ENCODE peak calls at places on chromosomes 6 and 20, in five cellular contexts. One of them, this sample, is unnamed.

GRCh38 chr20:53990768-53991472 is 79.5 kb downstream of the BCAS1 start:
- DNase-seq in H1: no peak
- DNase-seq in A673: no peak
- DNase-seq in esophagus squamous epithelium: no peak
- DNase-seq in CD8-positive, alpha-beta memory T cell: no peak
- DNase-seq in this sample: no peak

GRCh38 chr6:79313254-79313653 is 78.8 kb upstream of the HMGN3 start:
- DNase-seq in A673: no peak
- DNase-seq in H1: no peak
- DNase-seq in CD8-positive, alpha-beta memory T cell: no peak
- DNase-seq in esophagus squamous epithelium: no peak
- DNase-seq in this sample: no peak

GRCh38 chr6:1190361-1190760 is 121.5 kb upstream of the FOXQ1 start:
- DNase-seq in H1: no peak
- DNase-seq in CD8-positive, alpha-beta memory T cell: no peak
- DNase-seq in A673: peak; percentile 35
- DNase-seq in esophagus squamous epithelium: no peak
- DNase-seq in this sample: no peak

GRCh38 chr6:23045280-23045679 is 475.9 kb downstream of the HDGFL1 start:
- DNase-seq in H1: no peak
- DNase-seq in esophagus squamous epithelium: no peak
- DNase-seq in A673: no peak
- DNase-seq in CD8-positive, alpha-beta memory T cell: no peak
- DNase-seq in this sample: no peak

GRCh38 chr6:22062807-22063408 is 233.9 kb downstream of the PRL start:
- DNase-seq in H1: no peak
- DNase-seq in CD8-positive, alpha-beta memory T cell: no peak
- DNase-seq in esophagus squamous epithelium: no peak
- DNase-seq in A673: no peak
- DNase-seq in this sample: no peak

GRCh38 chr6:81572020-81572419 is 180.5 kb downstream of the TENT5A start:
- DNase-seq in A673: no peak
- DNase-seq in CD8-positive, alpha-beta memory T cell: no peak
- DNase-seq in esophagus squamous epithelium: no peak
- DNase-seq in H1: no peak
- DNase-seq in this sample: no peak

GRCh38 chr6:16097382-16098171 is 31.3 kb upstream of the MYLIP start:
- DNase-seq in esophagus squamous epithelium: no peak
- DNase-seq in CD8-positive, alpha-beta memory T cell: no peak
- DNase-seq in H1: no peak
- DNase-seq in A673: no peak
- DNase-seq in this sample: no peak

GRCh38 chr6:25359891-25360290 is 80.7 kb downstream of the CARMIL1 start:
- DNase-seq in H1: no peak
- DNase-seq in CD8-positive, alpha-beta memory T cell: no peak
- DNase-seq in esophagus squamous epithelium: no peak
- DNase-seq in A673: no peak
- DNase-seq in this sample: no peak

GRCh38 chr20:23643665-23644064 is 5.9 kb upstream of the CST3 start:
- DNase-seq in A673: no peak
- DNase-seq in esophagus squamous epithelium: no peak
- DNase-seq in H1: no peak
- DNase-seq in CD8-positive, alpha-beta memory T cell: no peak
- DNase-seq in this sample: no peak

GRCh38 chr6:166618251-166618650 is 8.8 kb downstream of the RPS6KA2 start:
- DNase-seq in esophagus squamous epithelium: no peak
- DNase-seq in CD8-positive, alpha-beta memory T cell: no peak
- DNase-seq in H1: no peak
- DNase-seq in A673: no peak
- DNase-seq in this sample: no peak

GRCh38 chr6:165782124-165782523 is 119.1 kb upstream of the PDE10A start:
- DNase-seq in esophagus squamous epithelium: no peak
- DNase-seq in A673: no peak
- DNase-seq in H1: no peak
- DNase-seq in CD8-positive, alpha-beta memory T cell: no peak
- DNase-seq in this sample: no peak

GRCh38 chr6:36460916-36461315 is 18.1 kb downstream of the KCTD20 start:
- DNase-seq in A673: no peak
- DNase-seq in H1: no peak
- DNase-seq in esophagus squamous epithelium: no peak
- DNase-seq in CD8-positive, alpha-beta memory T cell: no peak
- DNase-seq in this sample: no peak

GRCh38 chr20:48401359-48401758 is 426.4 kb downstream of the PREX1 start:
- DNase-seq in H1: no peak
- DNase-seq in A673: no peak
- DNase-seq in esophagus squamous epithelium: no peak
- DNase-seq in CD8-positive, alpha-beta memory T cell: no peak
- DNase-seq in this sample: no peak

GRCh38 chr20:2005831-2006426 is 12.1 kb upstream of the PDYN start:
- DNase-seq in esophagus squamous epithelium: no peak
- DNase-seq in CD8-positive, alpha-beta memory T cell: peak; percentile 16
- DNase-seq in A673: peak; percentile 76
- DNase-seq in H1: peak; percentile 94
- DNase-seq in this sample: peak; percentile 50

GRCh38 chr6:41541364-41541763 is 4.8 kb upstream of the FOXP4 start:
- DNase-seq in A673: no peak
- DNase-seq in H1: no peak
- DNase-seq in esophagus squamous epithelium: no peak
- DNase-seq in CD8-positive, alpha-beta memory T cell: no peak
- DNase-seq in this sample: no peak

GRCh38 chr6:132228894-132229293 is 172.4 kb downstream of the MOXD1 start:
- DNase-seq in H1: no peak
- DNase-seq in esophagus squamous epithelium: no peak
- DNase-seq in A673: no peak
- DNase-seq in CD8-positive, alpha-beta memory T cell: no peak
- DNase-seq in this sample: no peak

GRCh38 chr6:105753184-105754097 is 332.7 kb upstream of the PRDM1 start:
- DNase-seq in H1: no peak
- DNase-seq in CD8-positive, alpha-beta memory T cell: no peak
- DNase-seq in esophagus squamous epithelium: no peak
- DNase-seq in A673: no peak
- DNase-seq in this sample: no peak

GRCh38 chr6:117559299-117559698 is 43.0 kb downstream of the GOPC start:
- DNase-seq in A673: no peak
- DNase-seq in esophagus squamous epithelium: no peak
- DNase-seq in CD8-positive, alpha-beta memory T cell: no peak
- DNase-seq in H1: no peak
- DNase-seq in this sample: no peak

GRCh38 chr6:158548418-158549161 is 11.3 kb upstream of the TMEM181 start:
- DNase-seq in A673: no peak
- DNase-seq in H1: no peak
- DNase-seq in esophagus squamous epithelium: no peak
- DNase-seq in CD8-positive, alpha-beta memory T cell: no peak
- DNase-seq in this sample: no peak

GRCh38 chr6:101114703-101115102 is 233.6 kb upstream of the ASCC3 start:
- DNase-seq in esophagus squamous epithelium: no peak
- DNase-seq in A673: peak; percentile 90
- DNase-seq in H1: no peak
- DNase-seq in CD8-positive, alpha-beta memory T cell: no peak
- DNase-seq in this sample: no peak

GRCh38 chr6:54802775-54803631 is 43.6 kb upstream of the FAM83B start:
- DNase-seq in esophagus squamous epithelium: no peak
- DNase-seq in CD8-positive, alpha-beta memory T cell: no peak
- DNase-seq in A673: peak; percentile 28
- DNase-seq in H1: no peak
- DNase-seq in this sample: no peak

GRCh38 chr6:131101911-131102680 is 33.2 kb upstream of the AKAP7 start:
- DNase-seq in CD8-positive, alpha-beta memory T cell: no peak
- DNase-seq in esophagus squamous epithelium: no peak
- DNase-seq in H1: no peak
- DNase-seq in A673: peak; percentile 88
- DNase-seq in this sample: no peak

GRCh38 chr20:59808729-59809381 is 124.6 kb downstream of the SYCP2 start:
- DNase-seq in A673: no peak
- DNase-seq in esophagus squamous epithelium: no peak
- DNase-seq in H1: peak; percentile 33
- DNase-seq in CD8-positive, alpha-beta memory T cell: no peak
- DNase-seq in this sample: no peak

GRCh38 chr20:38057351-38057972 is 23.9 kb downstream of the RPRD1B start:
- DNase-seq in CD8-positive, alpha-beta memory T cell: peak; percentile 74
- DNase-seq in H1: peak; percentile 92
- DNase-seq in esophagus squamous epithelium: no peak
- DNase-seq in A673: peak; percentile 78
- DNase-seq in this sample: peak; percentile 77
- H3K36me3 ChIP-seq in CD8-positive, alpha-beta memory T cell: peaks cover 42% of the 10 kb centered on the region
- H3K36me3 ChIP-seq in H1: peaks cover 12% of the 10 kb centered on the region
- H3K36me3 ChIP-seq in esophagus squamous epithelium: peaks cover 90% of the 10 kb centered on the region
- H3K36me3 ChIP-seq in A673: peaks cover 59% of the 10 kb centered on the region
- H3K36me3 ChIP-seq in this sample: peaks cover 9% of the 10 kb centered on the region

GRCh38 chr20:25695532-25696383 is 895 bp downstream of the ZNF337 start:
- DNase-seq in CD8-positive, alpha-beta memory T cell: no peak
- DNase-seq in H1: no peak
- DNase-seq in esophagus squamous epithelium: no peak
- DNase-seq in A673: peak; percentile 18
- DNase-seq in this sample: no peak
- H3K27ac ChIP-seq in CD8-positive, alpha-beta memory T cell: peak overlapping the region; percentile 55
- H3K27ac ChIP-seq in H1: peak overlapping the region; percentile 9
- H3K27ac ChIP-seq in esophagus squamous epithelium: peak overlapping the region; percentile 95
- H3K27ac ChIP-seq in A673: peak overlapping the region; percentile 93
- H3K27ac ChIP-seq in this sample: no peak overlapping the region

DNA sequence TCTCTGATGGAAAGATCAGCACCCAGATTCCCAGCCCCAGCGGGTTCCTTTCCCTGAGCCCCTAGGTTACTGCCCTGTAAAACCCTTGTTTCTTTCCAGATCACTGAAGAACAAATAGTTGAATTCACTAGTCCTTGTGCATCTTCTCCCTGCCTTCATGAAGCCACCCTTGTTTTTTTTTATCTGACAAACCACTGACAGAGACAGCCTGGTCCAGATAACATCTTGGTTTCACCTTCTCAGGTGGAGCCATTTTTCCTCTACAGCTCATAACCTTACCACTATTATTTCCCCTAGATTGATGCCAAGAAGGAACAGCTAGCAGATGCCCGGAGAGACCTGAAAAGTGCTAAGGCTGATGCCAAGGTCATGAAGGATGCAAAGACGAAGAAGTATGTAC is 15.9 kb upstream of the PLCG1 start:
- DNase-seq in CD8-positive, alpha-beta memory T cell: no peak
- DNase-seq in A673: no peak
- DNase-seq in H1: no peak
- DNase-seq in esophagus squamous epithelium: no peak
- DNase-seq in this sample: no peak
- H3K36me3 ChIP-seq in CD8-positive, alpha-beta memory T cell: peaks cover 35% of the 10 kb centered on the region
- H3K36me3 ChIP-seq in A673: peaks cover 87% of the 10 kb centered on the region
- H3K36me3 ChIP-seq in H1: peaks cover 19% of the 10 kb centered on the region
- H3K36me3 ChIP-seq in esophagus squamous epithelium: peaks cover 100% of the 10 kb centered on the region
- H3K36me3 ChIP-seq in this sample: peaks cover 30% of the 10 kb centered on the region

GRCh38 chr6:46653439-46653942 is 716 bp downstream of the SLC25A27 start:
- DNase-seq in CD8-positive, alpha-beta memory T cell: no peak
- DNase-seq in H1: no peak
- DNase-seq in esophagus squamous epithelium: no peak
- DNase-seq in A673: no peak
- DNase-seq in this sample: no peak
- H3K27ac ChIP-seq in CD8-positive, alpha-beta memory T cell: no peak overlapping the region
- H3K27ac ChIP-seq in H1: no peak overlapping the region
- H3K27ac ChIP-seq in esophagus squamous epithelium: peak overlapping the region; percentile 90
- H3K27ac ChIP-seq in A673: no peak overlapping the region
- H3K27ac ChIP-seq in this sample: no peak overlapping the region

GRCh38 chr6:45447005-45447404 is 69.3 kb upstream of the SUPT3H start:
- DNase-seq in CD8-positive, alpha-beta memory T cell: no peak
- DNase-seq in esophagus squamous epithelium: no peak
- DNase-seq in A673: no peak
- DNase-seq in H1: no peak
- DNase-seq in this sample: no peak

GRCh38 chr6:45450801-45451200 is 73.1 kb upstream of the SUPT3H start:
- DNase-seq in A673: no peak
- DNase-seq in CD8-positive, alpha-beta memory T cell: no peak
- DNase-seq in esophagus squamous epithelium: no peak
- DNase-seq in H1: no peak
- DNase-seq in this sample: no peak

GRCh38 chr6:45447721-45448120 is 70.0 kb upstream of the SUPT3H start:
- DNase-seq in esophagus squamous epithelium: no peak
- DNase-seq in CD8-positive, alpha-beta memory T cell: no peak
- DNase-seq in H1: no peak
- DNase-seq in A673: no peak
- DNase-seq in this sample: no peak

GRCh38 chr6:45448417-45449389 is 71.0 kb upstream of the SUPT3H start:
- DNase-seq in CD8-positive, alpha-beta memory T cell: no peak
- DNase-seq in A673: no peak
- DNase-seq in esophagus squamous epithelium: no peak
- DNase-seq in H1: no peak
- DNase-seq in this sample: no peak

DNA sequence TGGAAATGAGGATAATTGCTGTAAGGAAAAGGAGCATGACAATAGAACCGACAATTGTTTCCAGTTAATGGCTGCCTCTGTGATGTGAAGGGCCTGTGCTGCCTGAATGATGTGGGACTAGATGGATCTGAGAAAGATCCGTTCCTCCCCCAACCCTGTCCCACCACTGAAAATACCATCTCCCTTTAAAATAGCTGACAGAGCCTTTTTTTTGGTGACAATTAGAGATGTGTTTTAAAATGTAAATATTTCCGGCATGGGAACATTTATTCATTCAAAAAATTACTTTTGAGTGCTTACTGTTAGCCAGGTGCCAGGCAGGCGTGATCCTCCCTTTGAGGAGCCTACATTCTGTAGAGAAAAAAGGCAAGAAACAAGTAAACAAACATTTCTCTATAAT is 72.4 kb upstream of the SUPT3H start:
- DNase-seq in A673: no peak
- DNase-seq in H1: no peak
- DNase-seq in esophagus squamous epithelium: no peak
- DNase-seq in CD8-positive, alpha-beta memory T cell: no peak
- DNase-seq in this sample: no peak
- H3K36me3 ChIP-seq in A673: no peaks in the 10 kb centered on the region
- H3K36me3 ChIP-seq in H1: no peaks in the 10 kb centered on the region
- H3K36me3 ChIP-seq in esophagus squamous epithelium: no peaks in the 10 kb centered on the region
- H3K36me3 ChIP-seq in CD8-positive, alpha-beta memory T cell: no peaks in the 10 kb centered on the region
- H3K36me3 ChIP-seq in this sample: no peaks in the 10 kb centered on the region

DNA sequence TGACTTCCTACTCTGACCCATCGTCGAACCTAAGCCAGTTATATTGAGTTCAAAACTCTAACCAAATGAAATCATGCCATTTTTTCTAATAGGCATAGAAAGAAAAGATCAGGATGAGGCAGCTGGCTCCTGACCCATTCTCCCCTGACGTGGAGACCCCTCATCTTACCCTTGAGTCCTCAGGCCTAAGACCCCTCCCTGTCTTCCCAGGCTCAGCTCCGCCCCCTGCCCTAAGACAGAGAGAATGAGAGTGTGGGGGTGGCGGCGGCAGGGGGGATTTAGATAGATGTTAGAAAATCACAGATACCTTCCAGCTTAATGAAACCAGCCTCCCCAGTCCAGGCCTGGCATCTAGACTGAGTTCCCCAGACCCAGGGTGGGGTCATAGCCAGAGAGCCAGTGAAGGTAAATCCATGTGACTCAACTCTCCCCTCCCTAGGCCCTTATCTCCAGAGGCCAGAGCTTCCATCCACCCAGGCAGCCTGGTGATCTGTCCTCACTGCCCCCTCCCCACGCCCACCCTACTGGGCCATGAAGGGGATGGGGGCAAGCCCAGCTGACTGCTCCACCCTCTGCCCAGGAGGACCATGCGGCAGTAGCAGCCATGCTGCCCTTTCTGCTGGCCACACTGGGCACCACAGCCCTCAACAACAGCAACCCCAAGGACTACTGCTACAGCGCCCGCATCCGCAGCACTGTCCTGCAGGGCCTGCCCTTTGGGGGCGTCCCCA is 6.8 kb downstream of the TMEM63B start:
- DNase-seq in H1: no peak
- DNase-seq in CD8-positive, alpha-beta memory T cell: no peak
- DNase-seq in esophagus squamous epithelium: no peak
- DNase-seq in A673: no peak
- DNase-seq in this sample: no peak
- H3K27ac ChIP-seq in H1: no peak overlapping the region
- H3K27ac ChIP-seq in CD8-positive, alpha-beta memory T cell: peak overlapping the region; percentile 54
- H3K27ac ChIP-seq in esophagus squamous epithelium: no peak overlapping the region
- H3K27ac ChIP-seq in A673: peak overlapping the region; percentile 75
- H3K27ac ChIP-seq in this sample: no peak overlapping the region

This sample was measured in iPS DF 6.9.